ENCODE peak calls at places on chromosome 15, in ten cellular contexts. A is SK-N-SH, D is ascending aorta, F is HT1080, V is HCT116, N is heart left ventricle, O is cardiac muscle cell, L is hepatocyte, I is hippocampal formation, J is lung microvascular endothelial cell. R is an unnamed sample.

GRCh38 chr15:57762302-57762701 is 55.8 kb downstream of the POLR2M start:
- DNase-seq in A (no peak), D (no peak), F (no peak), V (no peak), N (no peak), O (no peak), L (no peak), I (no peak), J (no peak), R (no peak)

GRCh38 chr15:68413363-68414255 is 18.4 kb downstream of the ITGA11 start:
- DNase-seq in A (no peak), D (no peak), F (no peak), V (no peak), N (peak), O (no peak), L (no peak), I (no peak), J (no peak), R (peak)

GRCh38 chr15:66224946-66225345 is 28.6 kb downstream of the MEGF11 start:
- DNase-seq in A (no peak), D (no peak), F (no peak), V (no peak), N (no peak), O (no peak), L (no peak), I (no peak), J (no peak), R (no peak)

GRCh38 chr15:89452330-89452836 is 44.0 kb downstream of the RHCG start:
- DNase-seq in A (no peak), D (no peak), F (no peak), V (no peak), N (no peak), O (no peak), L (no peak), I (no peak), J (no peak), R (no peak)

GRCh38 chr15:42576776-42577175 is 1.4 kb downstream of the STARD9 start:
- DNase-seq in A (peak), D (no peak), F (no peak), V (no peak), N (no peak), O (no peak), L (no peak), I (no peak), J (no peak), R (no peak)

GRCh38 chr15:78714890-78715289 is 73.9 kb upstream of the CHRNB4 start:
- DNase-seq in A (no peak), D (no peak), F (peak), V (no peak), N (no peak), O (peak), L (no peak), I (no peak), J (no peak), R (no peak)

GRCh38 chr15:80309769-80310384 is 57.9 kb upstream of the CTXND1 start:
- DNase-seq in A (peak), D (no peak), F (no peak), V (peak), N (no peak), O (peak), L (peak), I (no peak), J (peak), R (no peak)

GRCh38 chr15:57541805-57542504 is 49.7 kb upstream of the MYZAP start:
- DNase-seq in A (peak), D (no peak), F (peak), V (peak), N (peak), O (peak), L (peak), I (peak), J (peak), R (no peak)

GRCh38 chr15:36400936-36401585 is 178.4 kb upstream of the CDIN1 start:
- DNase-seq in A (no peak), D (no peak), F (no peak), V (no peak), N (no peak), O (peak), L (no peak), I (no peak), J (no peak), R (no peak)